ENCODE peak calls at places on chromosomes 1 and 21, in seven cellular contexts. One of them, this sample, is unnamed.

GRCh38 chr1:227666286-227666685 is 68.8 kb downstream of the JMJD4 start:
- DNase-seq in adipocyte: no peak
- DNase-seq in stimulated activated CD4-positive, alpha-beta T cell treated with anti-CD3 and anti-CD28 coated beads, Interleukin-2, amount 100 ng/mL, for 48 hours: no peak
- DNase-seq in mesenchymal stem cell: no peak
- DNase-seq in cardiac muscle cell: no peak
- DNase-seq in islet precursor cell: no peak
- DNase-seq in AG10803: peak; percentile 25
- DNase-seq in this sample: no peak

GRCh38 chr1:2019571-2020309 is 595 bp downstream of the GABRD start:
- DNase-seq in AG10803: no peak
- DNase-seq in cardiac muscle cell: peak; percentile 79
- DNase-seq in islet precursor cell: peak; percentile 70
- DNase-seq in adipocyte: peak; percentile 27
- DNase-seq in mesenchymal stem cell: no peak
- DNase-seq in stimulated activated CD4-positive, alpha-beta T cell treated with anti-CD3 and anti-CD28 coated beads, Interleukin-2, amount 100 ng/mL, for 48 hours: no peak
- DNase-seq in this sample: no peak

GRCh38 chr1:63537940-63538339 is 14.6 kb downstream of the EFCAB7 start:
- DNase-seq in cardiac muscle cell: no peak
- DNase-seq in mesenchymal stem cell: peak; percentile 8
- DNase-seq in AG10803: peak; percentile 11
- DNase-seq in adipocyte: peak; percentile 55
- DNase-seq in stimulated activated CD4-positive, alpha-beta T cell treated with anti-CD3 and anti-CD28 coated beads, Interleukin-2, amount 100 ng/mL, for 48 hours: no peak
- DNase-seq in islet precursor cell: no peak
- DNase-seq in this sample: no peak

GRCh38 chr1:224928906-224929305 is 569 bp upstream of the DNAH14 start:
- DNase-seq in AG10803: no peak
- DNase-seq in adipocyte: no peak
- DNase-seq in cardiac muscle cell: no peak
- DNase-seq in islet precursor cell: no peak
- DNase-seq in stimulated activated CD4-positive, alpha-beta T cell treated with anti-CD3 and anti-CD28 coated beads, Interleukin-2, amount 100 ng/mL, for 48 hours: no peak
- DNase-seq in mesenchymal stem cell: no peak
- DNase-seq in this sample: no peak

GRCh38 chr1:24900985-24901781 is 28.9 kb downstream of the RUNX3 start:
- DNase-seq in stimulated activated CD4-positive, alpha-beta T cell treated with anti-CD3 and anti-CD28 coated beads, Interleukin-2, amount 100 ng/mL, for 48 hours: no peak
- DNase-seq in islet precursor cell: peak; percentile 41
- DNase-seq in adipocyte: no peak
- DNase-seq in mesenchymal stem cell: no peak
- DNase-seq in AG10803: no peak
- DNase-seq in cardiac muscle cell: no peak
- DNase-seq in this sample: no peak

GRCh38 chr1:44572572-44572879 is 101.8 kb downstream of the TMEM53 start:
- DNase-seq in adipocyte: no peak
- DNase-seq in stimulated activated CD4-positive, alpha-beta T cell treated with anti-CD3 and anti-CD28 coated beads, Interleukin-2, amount 100 ng/mL, for 48 hours: no peak
- DNase-seq in AG10803: no peak
- DNase-seq in islet precursor cell: no peak
- DNase-seq in cardiac muscle cell: no peak
- DNase-seq in mesenchymal stem cell: no peak
- DNase-seq in this sample: no peak

GRCh38 chr1:3625151-3625907 is 514 bp downstream of the TPRG1L start:
- DNase-seq in islet precursor cell: peak; percentile 78
- DNase-seq in stimulated activated CD4-positive, alpha-beta T cell treated with anti-CD3 and anti-CD28 coated beads, Interleukin-2, amount 100 ng/mL, for 48 hours: no peak
- DNase-seq in cardiac muscle cell: peak; percentile 58
- DNase-seq in adipocyte: peak; percentile 68
- DNase-seq in mesenchymal stem cell: peak; percentile 59
- DNase-seq in AG10803: peak; percentile 27
- DNase-seq in this sample: no peak

GRCh38 chr1:32180186-32181060 is 948 bp downstream of the TXLNA start:
- DNase-seq in cardiac muscle cell: peak; percentile 50
- DNase-seq in islet precursor cell: peak; percentile 79
- DNase-seq in adipocyte: peak; percentile 80
- DNase-seq in AG10803: peak; percentile 81
- DNase-seq in stimulated activated CD4-positive, alpha-beta T cell treated with anti-CD3 and anti-CD28 coated beads, Interleukin-2, amount 100 ng/mL, for 48 hours: peak; percentile 24
- DNase-seq in mesenchymal stem cell: peak; percentile 67
- DNase-seq in this sample: peak; percentile 54

GRCh38 chr1:24622218-24622617 is 20.9 kb upstream of the SRRM1 start:
- DNase-seq in mesenchymal stem cell: no peak
- DNase-seq in stimulated activated CD4-positive, alpha-beta T cell treated with anti-CD3 and anti-CD28 coated beads, Interleukin-2, amount 100 ng/mL, for 48 hours: no peak
- DNase-seq in adipocyte: no peak
- DNase-seq in AG10803: no peak
- DNase-seq in cardiac muscle cell: no peak
- DNase-seq in islet precursor cell: peak; percentile 60
- DNase-seq in this sample: no peak

GRCh38 chr1:228280106-228280901 is 72.5 kb downstream of the OBSCN start:
- DNase-seq in islet precursor cell: peak; percentile 46
- DNase-seq in stimulated activated CD4-positive, alpha-beta T cell treated with anti-CD3 and anti-CD28 coated beads, Interleukin-2, amount 100 ng/mL, for 48 hours: no peak
- DNase-seq in cardiac muscle cell: no peak
- DNase-seq in adipocyte: no peak
- DNase-seq in AG10803: no peak
- DNase-seq in mesenchymal stem cell: no peak
- DNase-seq in this sample: no peak

GRCh38 chr1:244163131-244163530 is 112.0 kb downstream of the ZBTB18 start:
- DNase-seq in adipocyte: peak; percentile 2
- DNase-seq in mesenchymal stem cell: peak; percentile 28
- DNase-seq in cardiac muscle cell: no peak
- DNase-seq in AG10803: peak; percentile 50
- DNase-seq in stimulated activated CD4-positive, alpha-beta T cell treated with anti-CD3 and anti-CD28 coated beads, Interleukin-2, amount 100 ng/mL, for 48 hours: no peak
- DNase-seq in islet precursor cell: no peak
- DNase-seq in this sample: no peak

GRCh38 chr1:9731051-9731537 is 79.6 kb downstream of the PIK3CD start:
- DNase-seq in mesenchymal stem cell: no peak
- DNase-seq in cardiac muscle cell: no peak
- DNase-seq in islet precursor cell: no peak
- DNase-seq in AG10803: no peak
- DNase-seq in stimulated activated CD4-positive, alpha-beta T cell treated with anti-CD3 and anti-CD28 coated beads, Interleukin-2, amount 100 ng/mL, for 48 hours: no peak
- DNase-seq in adipocyte: no peak
- DNase-seq in this sample: no peak

GRCh38 chr1:18045206-18045605 is 62.4 kb upstream of the IGSF21 start:
- DNase-seq in islet precursor cell: no peak
- DNase-seq in adipocyte: no peak
- DNase-seq in stimulated activated CD4-positive, alpha-beta T cell treated with anti-CD3 and anti-CD28 coated beads, Interleukin-2, amount 100 ng/mL, for 48 hours: no peak
- DNase-seq in mesenchymal stem cell: no peak
- DNase-seq in cardiac muscle cell: no peak
- DNase-seq in AG10803: no peak
- DNase-seq in this sample: no peak

GRCh38 chr21:39159342-39160063 is 23.7 kb downstream of the PSMG1 start:
- DNase-seq in cardiac muscle cell: no peak
- DNase-seq in AG10803: no peak
- DNase-seq in islet precursor cell: no peak
- DNase-seq in mesenchymal stem cell: peak; percentile 64
- DNase-seq in adipocyte: peak; percentile 46
- DNase-seq in stimulated activated CD4-positive, alpha-beta T cell treated with anti-CD3 and anti-CD28 coated beads, Interleukin-2, amount 100 ng/mL, for 48 hours: no peak
- DNase-seq in this sample: peak; percentile 42

GRCh38 chr1:101587749-101588148 is 350.9 kb downstream of the S1PR1 start:
- DNase-seq in mesenchymal stem cell: peak; percentile 42
- DNase-seq in cardiac muscle cell: no peak
- DNase-seq in stimulated activated CD4-positive, alpha-beta T cell treated with anti-CD3 and anti-CD28 coated beads, Interleukin-2, amount 100 ng/mL, for 48 hours: no peak
- DNase-seq in islet precursor cell: no peak
- DNase-seq in AG10803: no peak
- DNase-seq in adipocyte: peak; percentile 0
- DNase-seq in this sample: no peak

GRCh38 chr1:17696417-17697301 is 58.5 kb upstream of the ACTL8 start:
- DNase-seq in mesenchymal stem cell: peak; percentile 63
- DNase-seq in islet precursor cell: peak; percentile 75
- DNase-seq in AG10803: peak; percentile 77
- DNase-seq in stimulated activated CD4-positive, alpha-beta T cell treated with anti-CD3 and anti-CD28 coated beads, Interleukin-2, amount 100 ng/mL, for 48 hours: no peak
- DNase-seq in adipocyte: peak; percentile 70
- DNase-seq in cardiac muscle cell: peak; percentile 73
- DNase-seq in this sample: no peak

GRCh38 chr21:38139380-38140168 is 117.2 kb upstream of the KCNJ15 start:
- DNase-seq in stimulated activated CD4-positive, alpha-beta T cell treated with anti-CD3 and anti-CD28 coated beads, Interleukin-2, amount 100 ng/mL, for 48 hours: no peak
- DNase-seq in adipocyte: peak; percentile 52
- DNase-seq in AG10803: peak; percentile 37
- DNase-seq in cardiac muscle cell: no peak
- DNase-seq in mesenchymal stem cell: peak; percentile 89
- DNase-seq in islet precursor cell: peak; percentile 76
- DNase-seq in this sample: no peak

GRCh38 chr1:248786106-248786665 is 30.6 kb upstream of the LYPD8 start:
- DNase-seq in adipocyte: no peak
- DNase-seq in stimulated activated CD4-positive, alpha-beta T cell treated with anti-CD3 and anti-CD28 coated beads, Interleukin-2, amount 100 ng/mL, for 48 hours: no peak
- DNase-seq in cardiac muscle cell: no peak
- DNase-seq in AG10803: no peak
- DNase-seq in mesenchymal stem cell: no peak
- DNase-seq in islet precursor cell: no peak
- DNase-seq in this sample: peak; percentile 17

GRCh38 chr1:29501227-29501976 is 265.1 kb downstream of the PTPRU start:
- DNase-seq in islet precursor cell: no peak
- DNase-seq in adipocyte: peak; percentile 42
- DNase-seq in stimulated activated CD4-positive, alpha-beta T cell treated with anti-CD3 and anti-CD28 coated beads, Interleukin-2, amount 100 ng/mL, for 48 hours: no peak
- DNase-seq in AG10803: no peak
- DNase-seq in mesenchymal stem cell: no peak
- DNase-seq in cardiac muscle cell: no peak
- DNase-seq in this sample: no peak

GRCh38 chr1:145963218-145964019 is 956 bp downstream of the ANKRD34A start:
- DNase-seq in AG10803: peak; percentile 71
- DNase-seq in mesenchymal stem cell: peak; percentile 70
- DNase-seq in stimulated activated CD4-positive, alpha-beta T cell treated with anti-CD3 and anti-CD28 coated beads, Interleukin-2, amount 100 ng/mL, for 48 hours: no peak
- DNase-seq in adipocyte: peak; percentile 46
- DNase-seq in cardiac muscle cell: no peak
- DNase-seq in islet precursor cell: no peak
- DNase-seq in this sample: peak; percentile 42

GRCh38 chr1:74729741-74730478 is 2.9 kb downstream of the CRYZ start:
- DNase-seq in islet precursor cell: peak; percentile 87
- DNase-seq in cardiac muscle cell: no peak
- DNase-seq in adipocyte: no peak
- DNase-seq in AG10803: peak; percentile 50
- DNase-seq in mesenchymal stem cell: peak; percentile 13
- DNase-seq in stimulated activated CD4-positive, alpha-beta T cell treated with anti-CD3 and anti-CD28 coated beads, Interleukin-2, amount 100 ng/mL, for 48 hours: no peak
- DNase-seq in this sample: no peak

GRCh38 chr1:43936470-43937151 is 3.0 kb downstream of the ARTN start:
- DNase-seq in cardiac muscle cell: peak; percentile 71
- DNase-seq in islet precursor cell: peak; percentile 76
- DNase-seq in stimulated activated CD4-positive, alpha-beta T cell treated with anti-CD3 and anti-CD28 coated beads, Interleukin-2, amount 100 ng/mL, for 48 hours: no peak
- DNase-seq in mesenchymal stem cell: peak; percentile 56
- DNase-seq in AG10803: no peak
- DNase-seq in adipocyte: peak; percentile 52
- DNase-seq in this sample: no peak

This sample was measured in RPMI8226.